ENCODE peak calls at places on chromosome 2, in nine cellular contexts. P, R, X, Z, L, U, B, M and V are unnamed samples.

GRCh38 chr2:157830696-157831570 is 45.2 kb downstream of the ACVR1 start:
- DNase-seq in P (no peak), R (no peak), X (peak; percentile 89), Z (peak; percentile 81), L (no peak), U (no peak), B (peak; percentile 58), M (no peak), V (peak; percentile 66)

GRCh38 chr2:168247341-168248305 is at the start of gene STK39:
- DNase-seq in P (peak; percentile 91), R (peak; percentile 89), X (peak; percentile 80), Z (peak; percentile 71), L (peak; percentile 85), U (peak; percentile 76), B (peak; percentile 71), M (peak; percentile 70), V (no peak)

GRCh38 chr2:120791961-120792295 is 56.3 kb downstream of the GLI2 start:
- DNase-seq in P (no peak), R (no peak), X (peak; percentile 52), Z (peak; percentile 76), L (no peak), U (no peak), B (no peak), M (no peak), V (no peak)

GRCh38 chr2:101823347-101823791 is 125.9 kb downstream of the MAP4K4 start:
- DNase-seq in P (no peak), R (peak; percentile 40), X (peak; percentile 82), Z (peak; percentile 49), L (no peak), U (peak; percentile 69), B (peak; percentile 65), M (peak; percentile 60), V (peak; percentile 55)

GRCh38 chr2:11742317-11742701 is 4.1 kb upstream of the LPIN1 start:
- DNase-seq in P (no peak), R (no peak), X (no peak), Z (no peak), L (no peak), U (no peak), B (no peak), M (no peak), V (no peak)

GRCh38 chr2:232367591-232368233 is 10.8 kb upstream of the ALPP start:
- DNase-seq in P (peak; percentile 63), R (no peak), X (no peak), Z (no peak), L (no peak), U (no peak), B (no peak), M (peak; percentile 29), V (no peak)

GRCh38 chr2:227870710-227871374 is 589 bp upstream of the DAW1 start:
- DNase-seq in P (no peak), R (no peak), X (peak; percentile 85), Z (peak; percentile 88), L (no peak), U (no peak), B (no peak), M (peak; percentile 63), V (no peak)

GRCh38 chr2:74584088-74584645 is 29.6 kb downstream of the DOK1 start:
- DNase-seq in P (no peak), R (no peak), X (peak; percentile 39), Z (no peak), L (no peak), U (no peak), B (no peak), M (no peak), V (no peak)

GRCh38 chr2:8893978-8894820 is 56.8 kb upstream of the KIDINS220 start:
- DNase-seq in P (no peak), R (no peak), X (peak; percentile 36), Z (no peak), L (no peak), U (no peak), B (no peak), M (no peak), V (no peak)

GRCh38 chr2:63038034-63038433 is 12.6 kb upstream of the OTX1 start:
- DNase-seq in P (no peak), R (no peak), X (no peak), Z (no peak), L (no peak), U (no peak), B (no peak), M (no peak), V (no peak)

GRCh38 chr2:32355976-32356734 is 668 bp upstream of the BIRC6 start:
- DNase-seq in P (no peak), R (no peak), X (no peak), Z (peak; percentile 46), L (no peak), U (no peak), B (no peak), M (no peak), V (no peak)

GRCh38 chr2:142989276-142990204 is 112.1 kb downstream of the KYNU start:
- DNase-seq in P (no peak), R (no peak), X (peak; percentile 62), Z (no peak), L (no peak), U (no peak), B (no peak), M (no peak), V (no peak)

GRCh38 chr2:11829324-11829946 is 83.0 kb downstream of the LPIN1 start:
- DNase-seq in P (peak; percentile 78), R (peak; percentile 55), X (peak; percentile 66), Z (peak; percentile 47), L (peak; percentile 79), U (peak; percentile 59), B (peak; percentile 85), M (peak; percentile 71), V (no peak)

GRCh38 chr2:172113617-172114016 is 10.9 kb upstream of the DLX2 start:
- DNase-seq in P (no peak), R (no peak), X (peak; percentile 42), Z (no peak), L (no peak), U (no peak), B (no peak), M (no peak), V (no peak)
- TF ChIP-seq CTCF in P (peak; percentile 23), R (no peak), X (peak; percentile 35), Z (peak; percentile 11), L (peak; percentile 39), U (no peak), B (peak; percentile 36), M (peak; percentile 20), V (no peak)

GRCh38 chr2:108069515-108070310 is 83.4 kb downstream of the SLC5A7 start:
- DNase-seq in P (no peak), R (no peak), X (no peak), Z (peak; percentile 14), L (no peak), U (no peak), B (no peak), M (no peak), V (no peak)
- TF ChIP-seq CTCF in P (no peak), R (no peak), X (no peak), Z (no peak), L (no peak), U (no peak), B (no peak), M (peak; percentile 49), V (no peak)

GRCh38 chr2:211455225-211455841 is 898.9 kb downstream of the CPS1 start:
- DNase-seq in P (no peak), R (no peak), X (peak; percentile 65), Z (peak; percentile 32), L (no peak), U (no peak), B (peak; percentile 36), M (peak; percentile 38), V (no peak)
- TF ChIP-seq CTCF in P (peak; percentile 87), R (peak; percentile 59), X (peak; percentile 98), Z (peak; percentile 95), L (peak; percentile 80), U (peak; percentile 43), B (peak; percentile 71), M (peak; percentile 71), V (peak; percentile 81)

GRCh38 chr2:46029332-46029811 is 267.8 kb upstream of the EPAS1 start:
- DNase-seq in P (no peak), R (no peak), X (peak; percentile 74), Z (peak; percentile 22), L (no peak), U (no peak), B (no peak), M (no peak), V (no peak)
- TF ChIP-seq CTCF in P (peak; percentile 17), R (no peak), X (peak; percentile 14), Z (no peak), L (no peak), U (no peak), B (no peak), M (no peak), V (no peak)

GRCh38 chr2:105397025-105397722 is 1.7 kb downstream of the FHL2 start:
- DNase-seq in P (no peak), R (no peak), X (no peak), Z (peak; percentile 51), L (no peak), U (no peak), B (no peak), M (no peak), V (no peak)

GRCh38 chr2:105397959-105398521 is 811 bp downstream of the FHL2 start:
- DNase-seq in P (no peak), R (no peak), X (peak; percentile 35), Z (no peak), L (no peak), U (no peak), B (peak; percentile 31), M (no peak), V (no peak)

GRCh38 chr2:105399207-105399861 is 483 bp upstream of the FHL2 start:
- DNase-seq in P (no peak), R (no peak), X (no peak), Z (no peak), L (no peak), U (no peak), B (no peak), M (peak; percentile 62), V (no peak)

GRCh38 chr2:105400138-105400540 is 1.3 kb upstream of the FHL2 start:
- DNase-seq in P (no peak), R (no peak), X (no peak), Z (no peak), L (no peak), U (no peak), B (no peak), M (no peak), V (no peak)

GRCh38 chr2:105398522-105399206 is at the start of gene FHL2:
- DNase-seq in P (peak; percentile 70), R (peak; percentile 87), X (peak; percentile 88), Z (peak; percentile 68), L (peak; percentile 87), U (peak; percentile 68), B (peak; percentile 77), M (peak; percentile 87), V (peak; percentile 53)
- TF ChIP-seq CTCF in P (peak; percentile 59), R (peak; percentile 59), X (peak; percentile 46), Z (peak; percentile 79), L (peak; percentile 59), U (peak; percentile 48), B (peak; percentile 55), M (peak; percentile 42), V (peak; percentile 53)

DNA sequence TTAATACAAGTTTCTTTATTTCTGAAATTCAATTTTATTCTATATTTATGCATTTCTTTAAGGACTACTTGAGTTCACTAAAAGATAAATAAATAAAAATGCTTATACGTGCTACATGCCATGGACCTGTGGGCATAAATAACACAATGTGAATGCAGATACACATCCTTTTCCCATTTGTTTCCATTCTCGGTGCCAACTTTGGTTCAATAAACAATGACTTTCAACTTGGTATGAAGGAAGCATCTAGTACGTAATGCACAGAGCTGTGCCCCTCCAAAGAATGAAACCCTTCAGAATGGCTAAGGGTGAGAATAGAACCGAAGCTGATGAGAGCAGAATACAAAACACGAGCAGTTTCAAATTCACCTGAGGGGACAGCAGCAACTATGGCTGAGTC is 409.3 kb downstream of the MTX2 start:
- DNase-seq in P (no peak), R (no peak), X (no peak), Z (no peak), L (no peak), U (no peak), B (no peak), M (no peak), V (no peak)
- TF ChIP-seq CTCF in P (no peak), R (no peak), X (no peak), Z (no peak), L (no peak), U (no peak), B (no peak), M (no peak), V (no peak)